ENCODE peak calls at places on chromosome 6, in eight cellular contexts. One of them, this sample, is unnamed.

GRCh38 chr6:16374796-16375195 is 136.4 kb downstream of the GMPR start:
- DNase-seq in hepatocyte: no peak
- DNase-seq in NCI-H774: no peak
- DNase-seq in left ventricle myocardium inferior: no peak
- DNase-seq in bronchial epithelial cell: no peak
- DNase-seq in activated CD4-positive, alpha-beta T cell treated with anti-CD3 and anti-CD28 coated beads, Interleukin-2, amount 50 U/mL, for 48 hours: no peak
- DNase-seq in mesendoderm: no peak
- DNase-seq in activated naive CD4-positive, alpha-beta T cell treated with anti-CD3 and anti-CD28 coated beads, Interleukin-2, amount 50 U/mL, for 16 hours: no peak
- DNase-seq in this sample: peak; percentile 46

GRCh38 chr6:25127433-25127832 is 151.7 kb upstream of the CARMIL1 start:
- DNase-seq in NCI-H774: no peak
- DNase-seq in mesendoderm: no peak
- DNase-seq in left ventricle myocardium inferior: no peak
- DNase-seq in activated naive CD4-positive, alpha-beta T cell treated with anti-CD3 and anti-CD28 coated beads, Interleukin-2, amount 50 U/mL, for 16 hours: no peak
- DNase-seq in bronchial epithelial cell: no peak
- DNase-seq in hepatocyte: no peak
- DNase-seq in activated CD4-positive, alpha-beta T cell treated with anti-CD3 and anti-CD28 coated beads, Interleukin-2, amount 50 U/mL, for 48 hours: no peak
- DNase-seq in this sample: no peak

GRCh38 chr6:138944412-138944811 is 43.6 kb downstream of the REPS1 start:
- DNase-seq in bronchial epithelial cell: peak; percentile 76
- DNase-seq in activated naive CD4-positive, alpha-beta T cell treated with anti-CD3 and anti-CD28 coated beads, Interleukin-2, amount 50 U/mL, for 16 hours: no peak
- DNase-seq in hepatocyte: no peak
- DNase-seq in activated CD4-positive, alpha-beta T cell treated with anti-CD3 and anti-CD28 coated beads, Interleukin-2, amount 50 U/mL, for 48 hours: peak; percentile 28
- DNase-seq in left ventricle myocardium inferior: no peak
- DNase-seq in mesendoderm: peak; percentile 77
- DNase-seq in NCI-H774: no peak
- DNase-seq in this sample: peak; percentile 62

GRCh38 chr6:42751055-42751454 is 5.2 kb upstream of the TBCC start:
- DNase-seq in activated naive CD4-positive, alpha-beta T cell treated with anti-CD3 and anti-CD28 coated beads, Interleukin-2, amount 50 U/mL, for 16 hours: no peak
- DNase-seq in hepatocyte: no peak
- DNase-seq in NCI-H774: no peak
- DNase-seq in left ventricle myocardium inferior: no peak
- DNase-seq in mesendoderm: no peak
- DNase-seq in activated CD4-positive, alpha-beta T cell treated with anti-CD3 and anti-CD28 coated beads, Interleukin-2, amount 50 U/mL, for 48 hours: no peak
- DNase-seq in bronchial epithelial cell: no peak
- DNase-seq in this sample: no peak

GRCh38 chr6:84979541-84979940 is 215.1 kb upstream of the TBX18 start:
- DNase-seq in NCI-H774: no peak
- DNase-seq in activated naive CD4-positive, alpha-beta T cell treated with anti-CD3 and anti-CD28 coated beads, Interleukin-2, amount 50 U/mL, for 16 hours: no peak
- DNase-seq in mesendoderm: peak; percentile 6
- DNase-seq in bronchial epithelial cell: peak; percentile 7
- DNase-seq in left ventricle myocardium inferior: no peak
- DNase-seq in hepatocyte: no peak
- DNase-seq in activated CD4-positive, alpha-beta T cell treated with anti-CD3 and anti-CD28 coated beads, Interleukin-2, amount 50 U/mL, for 48 hours: no peak
- DNase-seq in this sample: no peak

GRCh38 chr6:130655586-130655985 is 171.6 kb upstream of the SMLR1 start:
- DNase-seq in bronchial epithelial cell: no peak
- DNase-seq in left ventricle myocardium inferior: no peak
- DNase-seq in NCI-H774: no peak
- DNase-seq in hepatocyte: no peak
- DNase-seq in activated naive CD4-positive, alpha-beta T cell treated with anti-CD3 and anti-CD28 coated beads, Interleukin-2, amount 50 U/mL, for 16 hours: no peak
- DNase-seq in activated CD4-positive, alpha-beta T cell treated with anti-CD3 and anti-CD28 coated beads, Interleukin-2, amount 50 U/mL, for 48 hours: no peak
- DNase-seq in mesendoderm: no peak
- DNase-seq in this sample: no peak

GRCh38 chr6:7406743-7407142 is 17.1 kb downstream of the RIOK1 start:
- DNase-seq in left ventricle myocardium inferior: no peak
- DNase-seq in activated CD4-positive, alpha-beta T cell treated with anti-CD3 and anti-CD28 coated beads, Interleukin-2, amount 50 U/mL, for 48 hours: no peak
- DNase-seq in hepatocyte: no peak
- DNase-seq in bronchial epithelial cell: no peak
- DNase-seq in activated naive CD4-positive, alpha-beta T cell treated with anti-CD3 and anti-CD28 coated beads, Interleukin-2, amount 50 U/mL, for 16 hours: no peak
- DNase-seq in mesendoderm: no peak
- DNase-seq in NCI-H774: no peak
- DNase-seq in this sample: no peak

GRCh38 chr6:139881728-139882211 is 507.3 kb upstream of the CITED2 start:
- DNase-seq in bronchial epithelial cell: peak; percentile 45
- DNase-seq in left ventricle myocardium inferior: no peak
- DNase-seq in mesendoderm: peak; percentile 83
- DNase-seq in activated naive CD4-positive, alpha-beta T cell treated with anti-CD3 and anti-CD28 coated beads, Interleukin-2, amount 50 U/mL, for 16 hours: no peak
- DNase-seq in NCI-H774: peak; percentile 79
- DNase-seq in hepatocyte: peak; percentile 21
- DNase-seq in activated CD4-positive, alpha-beta T cell treated with anti-CD3 and anti-CD28 coated beads, Interleukin-2, amount 50 U/mL, for 48 hours: peak; percentile 12
- DNase-seq in this sample: peak; percentile 60

GRCh38 chr6:159125977-159126376 is 43.2 kb upstream of the FNDC1 start:
- DNase-seq in NCI-H774: no peak
- DNase-seq in activated naive CD4-positive, alpha-beta T cell treated with anti-CD3 and anti-CD28 coated beads, Interleukin-2, amount 50 U/mL, for 16 hours: no peak
- DNase-seq in hepatocyte: no peak
- DNase-seq in bronchial epithelial cell: no peak
- DNase-seq in left ventricle myocardium inferior: peak; percentile 70
- DNase-seq in mesendoderm: no peak
- DNase-seq in activated CD4-positive, alpha-beta T cell treated with anti-CD3 and anti-CD28 coated beads, Interleukin-2, amount 50 U/mL, for 48 hours: no peak
- DNase-seq in this sample: no peak

GRCh38 chr6:11810039-11810541 is 31.5 kb upstream of the ADTRP start:
- DNase-seq in activated CD4-positive, alpha-beta T cell treated with anti-CD3 and anti-CD28 coated beads, Interleukin-2, amount 50 U/mL, for 48 hours: no peak
- DNase-seq in activated naive CD4-positive, alpha-beta T cell treated with anti-CD3 and anti-CD28 coated beads, Interleukin-2, amount 50 U/mL, for 16 hours: no peak
- DNase-seq in left ventricle myocardium inferior: peak; percentile 73
- DNase-seq in NCI-H774: no peak
- DNase-seq in hepatocyte: peak; percentile 76
- DNase-seq in mesendoderm: no peak
- DNase-seq in bronchial epithelial cell: peak; percentile 92
- DNase-seq in this sample: no peak

GRCh38 chr6:158808918-158809678 is 10.1 kb downstream of the EZR start:
- DNase-seq in NCI-H774: peak; percentile 18
- DNase-seq in bronchial epithelial cell: no peak
- DNase-seq in hepatocyte: no peak
- DNase-seq in mesendoderm: no peak
- DNase-seq in activated naive CD4-positive, alpha-beta T cell treated with anti-CD3 and anti-CD28 coated beads, Interleukin-2, amount 50 U/mL, for 16 hours: no peak
- DNase-seq in activated CD4-positive, alpha-beta T cell treated with anti-CD3 and anti-CD28 coated beads, Interleukin-2, amount 50 U/mL, for 48 hours: no peak
- DNase-seq in left ventricle myocardium inferior: no peak
- DNase-seq in this sample: peak; percentile 29

GRCh38 chr6:19157496-19157895 is 679.7 kb upstream of the ID4 start:
- DNase-seq in activated CD4-positive, alpha-beta T cell treated with anti-CD3 and anti-CD28 coated beads, Interleukin-2, amount 50 U/mL, for 48 hours: no peak
- DNase-seq in mesendoderm: peak; percentile 74
- DNase-seq in bronchial epithelial cell: no peak
- DNase-seq in activated naive CD4-positive, alpha-beta T cell treated with anti-CD3 and anti-CD28 coated beads, Interleukin-2, amount 50 U/mL, for 16 hours: no peak
- DNase-seq in hepatocyte: no peak
- DNase-seq in NCI-H774: no peak
- DNase-seq in left ventricle myocardium inferior: no peak
- DNase-seq in this sample: no peak

This sample was measured in islet precursor cell.